ENCODE peak calls at places on chromosome 16, in ten cellular contexts. U, T, J, L, X, E, F, Q, K and A are unnamed samples.
A peak's percentile ranks its signal among the peaks of the same experiment; 100 is the strongest.

GRCh38 chr16:86219655-86220445 is 290.5 kb upstream of the FOXF1 start:
- DNase-seq in U (peak; percentile 27), T (no peak), J (no peak), L (peak; percentile 15), X (no peak), E (no peak), F (no peak), Q (no peak), K (peak; percentile 43), A (no peak)

GRCh38 chr16:64236351-64236750 is 885.5 kb downstream of the CDH11 start:
- DNase-seq in U (no peak), T (no peak), J (no peak), L (no peak), X (no peak), E (no peak), F (no peak), Q (no peak), K (no peak), A (no peak)

GRCh38 chr16:50640391-50640790 is 40.7 kb downstream of the SNX20 start:
- DNase-seq in U (no peak), T (no peak), J (no peak), L (no peak), X (no peak), E (no peak), F (no peak), Q (no peak), K (no peak), A (no peak)

GRCh38 chr16:47136101-47136820 is 7.5 kb downstream of the NETO2 start:
- DNase-seq in U (no peak), T (no peak), J (no peak), L (no peak), X (no peak), E (no peak), F (no peak), Q (no peak), K (no peak), A (no peak)

GRCh38 chr16:28136751-28137434 is 73.4 kb upstream of the GSG1L start:
- DNase-seq in U (no peak), T (no peak), J (no peak), L (no peak), X (no peak), E (peak; percentile 37), F (no peak), Q (no peak), K (no peak), A (peak; percentile 53)

GRCh38 chr16:54077412-54077821 is 209.2 kb downstream of the IRX3 start:
- DNase-seq in U (no peak), T (no peak), J (no peak), L (no peak), X (no peak), E (no peak), F (no peak), Q (peak; percentile 64), K (no peak), A (no peak)

GRCh38 chr16:8854298-8854948 is 14.4 kb downstream of the CARHSP1 start:
- DNase-seq in U (no peak), T (no peak), J (no peak), L (peak; percentile 16), X (no peak), E (no peak), F (no peak), Q (no peak), K (no peak), A (no peak)

GRCh38 chr16:27579086-27579980 is 29.4 kb downstream of the KATNIP start:
- DNase-seq in U (no peak), T (no peak), J (no peak), L (no peak), X (no peak), E (no peak), F (no peak), Q (no peak), K (no peak), A (no peak)

GRCh38 chr16:9980981-9981380 is 201.2 kb downstream of the GRIN2A start:
- DNase-seq in U (no peak), T (no peak), J (no peak), L (no peak), X (no peak), E (no peak), F (no peak), Q (no peak), K (no peak), A (no peak)

GRCh38 chr16:69340095-69340644 is 598 bp downstream of the NIP7 start:
- DNase-seq in U (no peak), T (no peak), J (no peak), L (no peak), X (no peak), E (no peak), F (no peak), Q (no peak), K (no peak), A (no peak)

GRCh38 chr16:22217890-22218730 is 12.0 kb downstream of the EEF2K start:
- DNase-seq in U (peak; percentile 81), T (no peak), J (peak; percentile 86), L (no peak), X (peak; percentile 83), E (no peak), F (no peak), Q (no peak), K (no peak), A (no peak)

GRCh38 chr16:69373019-69373418 is 12.8 kb downstream of the TERF2 start:
- DNase-seq in U (no peak), T (no peak), J (no peak), L (no peak), X (no peak), E (no peak), F (no peak), Q (no peak), K (peak; percentile 24), A (no peak)

GRCh38 chr16:87736003-87736382 is 29.8 kb downstream of the KLHDC4 start:
- DNase-seq in U (no peak), T (no peak), J (no peak), L (no peak), X (no peak), E (no peak), F (no peak), Q (no peak), K (no peak), A (no peak)

GRCh38 chr16:87733190-87733589 is 32.6 kb downstream of the KLHDC4 start:
- DNase-seq in U (no peak), T (no peak), J (no peak), L (no peak), X (no peak), E (no peak), F (no peak), Q (no peak), K (no peak), A (no peak)

GRCh38 chr16:87734644-87735043 is 31.1 kb downstream of the KLHDC4 start:
- DNase-seq in U (no peak), T (no peak), J (no peak), L (no peak), X (no peak), E (no peak), F (no peak), Q (no peak), K (no peak), A (no peak)

GRCh38 chr16:87731607-87732006 is 34.2 kb downstream of the KLHDC4 start:
- DNase-seq in U (no peak), T (no peak), J (no peak), L (no peak), X (no peak), E (no peak), F (no peak), Q (no peak), K (no peak), A (no peak)

GRCh38 chr16:87735270-87736002 is 30.4 kb downstream of the KLHDC4 start:
- DNase-seq in U (no peak), T (no peak), J (no peak), L (no peak), X (no peak), E (no peak), F (no peak), Q (no peak), K (no peak), A (no peak)
- TF ChIP-seq CTCF in U (no peak), T (no peak), J (no peak), L (no peak), X (no peak), E (no peak), F (no peak), Q (no peak), K (no peak), A (no peak)

GRCh38 chr16:19963306-19963705 is 78.7 kb upstream of the GPRC5B start:
- DNase-seq in U (no peak), T (no peak), J (no peak), L (no peak), X (no peak), E (no peak), F (no peak), Q (no peak), K (no peak), A (no peak)

GRCh38 chr16:19959736-19960135 is 75.1 kb upstream of the GPRC5B start:
- DNase-seq in U (no peak), T (no peak), J (no peak), L (no peak), X (no peak), E (no peak), F (no peak), Q (no peak), K (no peak), A (no peak)

GRCh38 chr16:19960183-19960582 is 75.5 kb upstream of the GPRC5B start:
- DNase-seq in U (no peak), T (no peak), J (no peak), L (no peak), X (no peak), E (no peak), F (no peak), Q (no peak), K (no peak), A (no peak)
- H3K27me3 ChIP-seq in U (no peaks in the 10 kb centered on the region), T (no peaks in the 10 kb centered on the region), J (no peaks in the 10 kb centered on the region), L (no peaks in the 10 kb centered on the region), X (no peaks in the 10 kb centered on the region), E (no peaks in the 10 kb centered on the region), F (no peaks in the 10 kb centered on the region), Q (peaks cover 30% of the 10 kb centered on the region), K (no peaks in the 10 kb centered on the region), A (no peaks in the 10 kb centered on the region)

GRCh38 chr16:76268824-76269223 is 8.4 kb upstream of the CNTNAP4 start:
- DNase-seq in U (no peak), T (no peak), J (no peak), L (no peak), X (peak; percentile 13), E (no peak), F (no peak), Q (no peak), K (no peak), A (no peak)

GRCh38 chr16:76265434-76266045 is 11.7 kb upstream of the CNTNAP4 start:
- DNase-seq in U (no peak), T (peak; percentile 51), J (no peak), L (no peak), X (no peak), E (no peak), F (no peak), Q (peak; percentile 27), K (peak; percentile 50), A (no peak)
- TF ChIP-seq CTCF in U (no peak), T (peak; percentile 27), J (no peak), L (peak; percentile 28), X (peak; percentile 51), E (no peak), F (no peak), Q (peak; percentile 33), K (peak; percentile 45), A (no peak)

GRCh38 chr16:80054656-80055055 is 454.1 kb upstream of the MAF start:
- DNase-seq in U (no peak), T (no peak), J (no peak), L (no peak), X (no peak), E (no peak), F (no peak), Q (no peak), K (no peak), A (no peak)
- H3K27me3 ChIP-seq in U (no peaks in the 10 kb centered on the region), T (no peaks in the 10 kb centered on the region), J (no peaks in the 10 kb centered on the region), L (no peaks in the 10 kb centered on the region), X (no peaks in the 10 kb centered on the region), E (no peaks in the 10 kb centered on the region), F (no peaks in the 10 kb centered on the region), Q (no peaks in the 10 kb centered on the region), K (no peaks in the 10 kb centered on the region), A (no peaks in the 10 kb centered on the region)